ENCODE peak calls at places on chromosomes 6 and 20, in nine cellular contexts. L is lower lobe of right lung, I is fibroblast of lung, D is choroid plexus epithelial cell, C is body of pancreas, O is breast epithelium, E is GM13977, A is kidney epithelial cell, K is glutamatergic neuron. G is an unnamed sample.

GRCh38 chr6:73372516-73372915 is 2.8 kb upstream of the OOEP start:
- DNase-seq in L (no peak), I (no peak), E (no peak), O (no peak), C (no peak), K (no peak), D (no peak), A (no peak), G (no peak)

GRCh38 chr6:89562114-89562815 is 76.3 kb downstream of the LYRM2 start:
- DNase-seq in C (no peak), L (no peak), A (no peak), D (no peak), O (no peak), E (no peak), K (peak; percentile 43), I (no peak), G (no peak)

GRCh38 chr20:50434653-50435396 is 75.4 kb upstream of the PTPN1 start:
- DNase-seq in D (peak; percentile 91), L (no peak), C (no peak), E (no peak), O (no peak), A (no peak), K (no peak), I (peak; percentile 93), G (no peak)

GRCh38 chr6:157859775-157860504 is 36.9 kb downstream of the SNX9 start:
- DNase-seq in K (no peak), E (no peak), L (no peak), A (no peak), I (no peak), C (no peak), D (no peak), O (no peak), G (no peak)

GRCh38 chr6:30325150-30325872 is 1.4 kb upstream of the TRIM39 start:
- DNase-seq in O (no peak), K (peak; percentile 69), D (peak; percentile 59), E (peak; percentile 85), A (no peak), C (no peak), I (peak; percentile 41), L (peak; percentile 58), G (peak; percentile 76)

GRCh38 chr6:163352011-163352685 is 62.4 kb upstream of the QKI start:
- DNase-seq in L (no peak), I (no peak), C (no peak), A (no peak), E (no peak), D (no peak), O (no peak), K (no peak), G (no peak)

GRCh38 chr6:36442083-36442670 is 477 bp downstream of the PXT1 start:
- DNase-seq in E (no peak), L (no peak), D (no peak), C (no peak), K (no peak), O (no peak), A (no peak), I (no peak), G (peak; percentile 6)

GRCh38 chr6:117352466-117353081 is 73.2 kb downstream of the ROS1 start:
- DNase-seq in C (no peak), I (peak; percentile 33), D (peak; percentile 64), A (no peak), E (peak; percentile 10), O (no peak), K (no peak), L (no peak), G (peak; percentile 26)

GRCh38 chr6:467671-468082 is 76.1 kb downstream of the IRF4 start:
- DNase-seq in D (no peak), A (no peak), I (no peak), C (no peak), E (no peak), K (no peak), L (no peak), O (no peak), G (peak; percentile 24)

GRCh38 chr20:34271961-34272360 is 30.7 kb downstream of the ASIP start:
- DNase-seq in K (no peak), L (no peak), C (no peak), D (peak; percentile 83), A (peak; percentile 18), O (no peak), E (peak; percentile 9), I (no peak), G (no peak)

GRCh38 chr20:24479106-24479505 is 9.7 kb downstream of the SYNDIG1 start:
- DNase-seq in E (no peak), I (no peak), C (no peak), L (no peak), A (no peak), O (no peak), D (no peak), K (no peak), G (no peak)

GRCh38 chr6:124149646-124150045 is 346.0 kb downstream of the NKAIN2 start:
- DNase-seq in C (no peak), L (no peak), A (no peak), E (no peak), I (no peak), K (no peak), O (no peak), D (no peak), G (no peak)

GRCh38 chr6:132515386-132515785 is 2.5 kb upstream of the STX7 start:
- DNase-seq in K (no peak), A (no peak), D (no peak), O (no peak), E (no peak), L (no peak), C (no peak), I (no peak), G (no peak)

GRCh38 chr6:39059496-39060310 is 11.1 kb downstream of the GLP1R start:
- DNase-seq in O (no peak), E (no peak), K (no peak), I (no peak), L (no peak), C (no peak), A (no peak), D (no peak), G (no peak)

GRCh38 chr6:118525913-118526490 is 22.1 kb upstream of the PLN start:
- DNase-seq in A (no peak), I (no peak), K (no peak), L (no peak), C (no peak), E (no peak), D (no peak), O (no peak), G (no peak)

GRCh38 chr6:134422426-134423231 is 104.7 kb upstream of the SGK1 start:
- DNase-seq in I (peak; percentile 98), L (no peak), A (peak; percentile 96), K (no peak), O (no peak), C (no peak), D (peak; percentile 99), E (no peak), G (peak; percentile 24)

GRCh38 chr6:166908812-166909211 is 47.5 kb downstream of the RNASET2 start:
- DNase-seq in I (no peak), O (no peak), E (no peak), D (no peak), A (no peak), K (no peak), L (no peak), C (no peak), G (no peak)

GRCh38 chr6:86730216-86730615 is 207.1 kb upstream of the HTR1E start:
- DNase-seq in A (no peak), E (no peak), D (no peak), C (no peak), L (no peak), I (no peak), O (no peak), K (no peak), G (no peak)

GRCh38 chr6:31740397-31741223 is 805 bp downstream of the MSH5 start:
- DNase-seq in L (peak; percentile 72), I (no peak), O (no peak), E (no peak), C (no peak), K (no peak), D (no peak), A (no peak), G (peak; percentile 62)

GRCh38 chr6:20569000-20569610 is 34.8 kb downstream of the CDKAL1 start:
- DNase-seq in C (no peak), L (no peak), D (no peak), K (no peak), O (no peak), A (peak; percentile 35), I (no peak), E (no peak), G (no peak)
- TF ChIP-seq CTCF in C (no peak), L (no peak), D (no peak), K (no peak), O (no peak), A (no peak), I (no peak), E (no peak), G (no peak)

GRCh38 chr6:83488448-83488847 is 23.9 kb upstream of the PRSS35 start:
- DNase-seq in O (no peak), A (no peak), K (no peak), D (no peak), C (no peak), E (no peak), I (no peak), L (no peak), G (no peak)
- TF ChIP-seq CTCF in O (no peak), A (no peak), K (no peak), D (no peak), C (no peak), E (no peak), I (no peak), L (no peak), G (no peak)

DNA sequence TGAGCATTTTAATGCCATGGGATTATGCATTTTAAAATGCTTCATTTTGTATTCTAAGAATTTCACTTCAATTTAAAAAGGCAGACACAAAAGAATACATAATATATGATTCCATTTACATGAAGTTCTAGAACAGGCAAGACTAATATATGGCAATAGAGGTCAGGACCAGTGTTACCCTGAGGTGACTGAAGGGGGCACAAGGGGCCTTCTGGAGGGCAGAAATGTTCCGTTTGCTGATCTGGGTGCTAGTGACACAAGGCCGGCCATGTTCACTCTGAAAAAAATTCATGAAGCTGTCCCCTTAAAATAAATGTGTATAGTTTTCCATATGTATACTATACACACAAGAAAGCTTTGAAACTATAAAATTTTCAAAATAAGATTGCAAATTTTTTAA is 28.5 kb downstream of the TASP1 start:
- DNase-seq in O (no peak), E (peak; percentile 12), L (no peak), I (no peak), D (no peak), K (peak; percentile 59), C (no peak), A (no peak), G (peak; percentile 35)
- TF ChIP-seq CTCF in O (no peak), E (peak; percentile 32), L (no peak), I (no peak), D (no peak), K (peak; percentile 41), C (no peak), A (no peak), G (peak; percentile 23)

DNA sequence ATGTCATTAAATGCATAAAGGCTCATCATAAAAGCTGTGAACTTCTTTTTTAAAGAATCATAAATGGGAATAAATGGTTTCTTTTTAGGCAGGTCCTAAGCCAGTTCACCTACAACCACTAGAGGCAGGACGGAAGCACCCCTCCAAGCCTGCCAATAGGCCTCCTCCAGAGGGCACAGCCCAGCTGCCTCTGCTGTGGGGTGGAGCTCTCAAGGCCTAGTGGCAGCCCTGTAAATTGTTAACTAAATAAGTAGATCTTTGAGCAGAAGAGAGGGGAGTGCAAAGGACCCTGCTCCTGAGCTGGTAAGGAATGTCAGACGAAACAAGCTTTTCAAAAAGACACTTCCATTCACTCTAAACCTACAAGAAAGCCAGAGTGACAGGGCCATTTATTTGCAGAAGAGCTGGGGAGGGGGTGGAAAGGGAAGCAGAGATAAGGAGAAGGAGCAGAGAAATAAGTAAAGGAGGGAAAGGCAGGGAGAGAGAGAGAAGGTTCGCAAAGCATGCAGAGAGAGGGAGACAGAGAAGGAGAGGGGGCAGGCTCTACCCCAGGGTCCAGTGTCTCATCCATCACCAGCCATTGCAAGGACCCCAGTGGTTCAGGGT is 18.0 kb upstream of the MAFB start:
- DNase-seq in E (no peak), D (no peak), A (no peak), O (no peak), L (no peak), I (no peak), K (no peak), C (no peak), G (peak; percentile 38)
- TF ChIP-seq CTCF in E (no peak), D (peak; percentile 30), A (no peak), O (no peak), L (peak; percentile 32), I (peak; percentile 12), K (peak; percentile 21), C (peak; percentile 18), G (peak; percentile 4)

G was measured in GM12865.